ENCODE peak calls at places on chromosomes 13 and 19, in seven cellular contexts. Y is mesenchymal stem cell, I is mesendoderm, A is neuronal stem cell, G is H9, E is IMR-90, H is trophoblast cell. O is an unnamed sample.

GRCh38 chr13:94073006-94073744 is 406.3 kb downstream of the DCT start:
- DNase-seq in I (no peak), G (no peak), A (no peak), Y (peak), E (peak), H (no peak), O (no peak)

GRCh38 chr13:113023217-113023597 is 54.2 kb downstream of the MCF2L start:
- DNase-seq in I (peak), G (no peak), Y (peak), H (no peak), A (no peak), E (no peak), O (no peak)

GRCh38 chr19:18013621-18014111 is 5.7 kb downstream of the ARRDC2 start:
- DNase-seq in H (no peak), E (no peak), I (no peak), A (no peak), Y (no peak), G (no peak), O (no peak)

GRCh38 chr13:45416521-45417125 is 1.6 kb downstream of the SLC25A30 start:
- DNase-seq in A (no peak), G (no peak), I (no peak), Y (peak), E (no peak), H (no peak), O (no peak)

GRCh38 chr13:21297914-21298831 is 121.7 kb downstream of the MRPL57 start:
- DNase-seq in A (peak), G (peak), I (peak), Y (peak), E (peak), H (peak), O (peak)

GRCh38 chr13:50713849-50714248 is 129.6 kb downstream of the DLEU7 start:
- DNase-seq in G (no peak), Y (peak), E (peak), H (peak), I (no peak), A (no peak), O (no peak)

GRCh38 chr19:55166530-55167268 is at the start of gene DNAAF3:
- DNase-seq in H (peak), I (peak), A (peak), Y (peak), G (peak), E (peak), O (peak)

GRCh38 chr13:114128624-114129522 is 3.5 kb downstream of the RASA3 start:
- DNase-seq in Y (peak), A (no peak), G (no peak), I (no peak), H (peak), E (peak), O (no peak)

GRCh38 chr19:34523408-34523807 is 41.9 kb downstream of the WTIP start:
- DNase-seq in H (peak), G (no peak), I (no peak), E (no peak), Y (no peak), A (no peak), O (no peak)

GRCh38 chr19:30273184-30273583 is 99.0 kb upstream of the ZNF536 start:
- DNase-seq in G (no peak), Y (no peak), E (no peak), H (no peak), I (no peak), A (no peak), O (no peak)

DNA sequence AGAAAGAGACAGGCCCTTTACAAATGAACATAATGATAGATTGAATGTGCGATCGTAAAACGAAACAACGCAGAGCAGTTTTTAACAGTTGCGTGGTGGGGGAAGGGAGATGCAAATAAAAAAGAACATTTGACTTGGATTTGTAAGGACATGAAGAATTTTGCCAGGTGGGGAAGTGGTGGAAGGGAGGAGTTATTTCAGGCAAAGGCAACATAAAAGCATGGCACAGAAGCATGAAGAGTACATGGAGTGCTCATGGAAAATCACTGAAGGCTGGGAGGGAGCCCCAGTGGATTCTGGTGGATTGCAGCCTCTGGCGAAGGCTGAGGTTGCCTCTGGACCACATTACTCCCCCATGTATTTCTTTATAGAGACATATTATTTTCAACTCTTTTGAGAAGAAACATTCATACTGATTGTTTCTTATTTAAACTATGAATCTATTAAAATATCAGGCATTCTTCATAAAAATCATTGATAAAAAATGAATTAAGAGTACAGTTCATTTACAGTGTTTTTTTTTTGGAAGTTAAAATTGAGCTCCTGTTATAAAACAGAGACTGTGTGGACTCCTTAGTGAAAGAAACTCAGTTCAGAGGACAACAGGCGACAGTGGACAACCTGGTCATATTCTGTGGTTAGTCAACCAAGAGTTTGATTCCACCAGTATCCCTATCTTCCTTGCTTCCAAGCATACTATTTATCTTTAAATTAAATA is 57.5 kb downstream of the STARD13 start:
- DNase-seq in G (no peak), I (no peak), H (no peak), A (no peak), Y (peak), E (no peak), O (no peak)
- H3K18ac ChIP-seq in G (no peak), I (no peak), H (no peak), A (no peak), Y (peak), E (peak), O (no peak)

DNA sequence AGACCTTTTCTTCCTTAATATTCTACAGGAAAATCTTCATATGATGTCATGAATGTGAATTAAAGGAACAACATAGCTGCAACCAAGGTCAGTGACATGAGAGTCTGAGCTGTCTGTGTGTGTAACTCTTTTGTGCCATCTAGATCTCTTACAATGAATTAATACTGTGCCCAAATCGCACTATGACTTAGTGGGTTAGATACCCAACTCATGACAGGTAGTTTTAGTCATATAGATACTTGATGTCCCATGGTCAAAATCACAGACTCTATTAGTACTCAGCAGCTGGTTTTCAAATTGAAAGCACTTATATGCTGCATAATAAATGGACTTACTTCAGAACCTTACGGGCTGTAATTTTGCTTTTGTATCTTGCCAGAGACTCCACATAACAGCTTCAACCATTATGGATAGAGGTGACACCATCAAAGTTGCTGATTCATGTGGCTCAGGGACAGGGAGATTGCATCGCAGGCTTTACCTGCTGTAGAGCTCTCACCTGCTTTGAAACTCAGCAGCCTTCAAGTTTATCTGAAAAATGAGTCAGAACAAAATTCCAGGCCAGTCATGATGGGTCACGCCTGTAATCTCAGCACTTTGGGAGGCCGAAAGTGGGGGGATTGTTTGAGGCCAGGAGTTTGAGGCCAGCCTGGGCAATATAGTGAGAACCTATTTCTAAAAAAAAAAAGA is 12.3 kb upstream of the ZNF283 start:
- DNase-seq in E (no peak), Y (no peak), I (no peak), A (no peak), G (no peak), H (peak), O (no peak)
- H3K4ac ChIP-seq in E (no peak), Y (no peak), I (no peak), A (no peak), G (no peak), H (no peak), O (no peak)

GRCh38 chr13:105545811-105546210 is 989.7 kb downstream of the EFNB2 start:
- DNase-seq in A (no peak), Y (no peak), I (no peak), E (no peak), H (no peak), G (no peak), O (no peak)
- H3K18ac ChIP-seq in A (no peak), Y (no peak), I (no peak), E (no peak), H (no peak), G (no peak), O (no peak)

GRCh38 chr19:40165362-40165937 is 25.8 kb upstream of the MAP3K10 start:
- DNase-seq in G (peak), A (peak), I (peak), Y (peak), E (no peak), H (no peak), O (peak)
- H3K4ac ChIP-seq in G (no peak), A (no peak), I (no peak), Y (no peak), E (no peak), H (no peak), O (no peak)

GRCh38 chr13:108227651-108228272 is 9.6 kb downstream of the ABHD13 start:
- DNase-seq in Y (peak), I (no peak), G (no peak), H (peak), A (no peak), E (peak), O (no peak)

GRCh38 chr13:108225440-108225839 is 7.2 kb downstream of the ABHD13 start:
- DNase-seq in G (no peak), I (no peak), Y (no peak), A (no peak), H (no peak), E (no peak), O (no peak)

GRCh38 chr13:108220042-108220441 is 1.9 kb downstream of the ABHD13 start:
- DNase-seq in I (peak), H (no peak), Y (no peak), A (no peak), G (no peak), E (no peak), O (no peak)

GRCh38 chr13:108226184-108226583 is 8.0 kb downstream of the ABHD13 start:
- DNase-seq in H (no peak), I (peak), G (no peak), A (no peak), E (no peak), Y (no peak), O (no peak)

DNA sequence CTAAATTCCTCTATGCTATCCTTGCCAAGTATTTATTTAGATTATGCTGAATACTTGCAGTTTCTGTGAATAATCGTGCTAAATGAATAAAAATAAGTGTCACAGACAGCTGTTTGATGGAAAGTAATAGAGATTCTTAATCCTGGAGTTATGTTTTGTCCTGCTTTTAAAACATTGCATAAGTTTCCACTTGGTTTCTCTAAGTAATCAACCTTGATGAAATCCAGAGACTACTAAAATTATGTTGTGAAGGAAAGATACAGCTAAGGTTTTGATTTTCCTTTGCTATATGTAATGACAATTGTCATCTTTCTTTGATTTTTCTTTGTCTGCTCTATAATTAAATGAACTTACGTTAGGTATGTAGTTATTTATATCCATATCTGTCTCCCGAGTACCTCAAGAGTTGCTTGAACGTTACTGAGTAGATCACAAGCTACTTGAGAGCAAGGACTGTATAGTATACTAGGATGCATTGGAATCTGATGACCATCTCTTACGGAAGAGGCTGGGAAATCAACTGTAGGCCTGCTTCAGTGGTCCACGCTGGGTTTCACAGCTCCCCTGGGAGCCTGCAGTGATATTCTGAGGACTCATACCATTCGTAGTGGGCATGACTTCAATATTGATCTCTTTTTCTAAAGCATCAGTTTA is 5.8 kb downstream of the ABHD13 start:
- DNase-seq in G (no peak), A (no peak), E (no peak), Y (no peak), H (no peak), I (no peak), O (no peak)
- H3K18ac ChIP-seq in G (no peak), A (no peak), E (no peak), Y (no peak), H (no peak), I (no peak), O (no peak)

O was measured in H1.